ENCODE peak calls at places on chromosomes 16 and 17, in five cellular contexts. G is ELR; C is activated naive CD8-positive, alpha-beta T cell treated with anti-CD3 and anti-CD28 coated beads, Interleukin-2, amount 50 U/mL, for 24 hours; S is T-helper 2 cell; K is activated gamma-delta T cell treated with Interleukin-2 at 50 U/mL for 16 hours. L is an unnamed sample.

GRCh38 chr17:74006366-74006765 is 197.1 kb upstream of the RPL38 start:
- DNase-seq in G (no peak), C (no peak), S (no peak), K (no peak), L (no peak)

GRCh38 chr17:63998050-63998720 is at the start of gene PRR29:
- DNase-seq in G (peak; percentile 74), C (peak; percentile 75), S (peak; percentile 81), K (peak; percentile 70), L (peak; percentile 32)

GRCh38 chr16:11585460-11586374 is 1.0 kb downstream of the LITAF start:
- DNase-seq in G (peak; percentile 27), C (no peak), S (peak; percentile 39), K (peak; percentile 27), L (no peak)

GRCh38 chr17:80212109-80212508 is 8.0 kb downstream of the SGSH start:
- DNase-seq in G (no peak), C (no peak), S (no peak), K (no peak), L (no peak)

GRCh38 chr16:29876578-29877249 is 13.7 kb upstream of the CDIPT start:
- DNase-seq in G (no peak), C (peak; percentile 54), S (peak; percentile 15), K (peak; percentile 30), L (no peak)

GRCh38 chr16:82031116-82032084 is 3.7 kb upstream of the HSD17B2 start:
- DNase-seq in G (peak; percentile 71), C (no peak), S (no peak), K (no peak), L (peak; percentile 82)

GRCh38 chr16:51085271-51085670 is 65.8 kb downstream of the SALL1 start:
- DNase-seq in G (no peak), C (no peak), S (no peak), K (no peak), L (no peak)

GRCh38 chr16:735982-736453 is 4.8 kb downstream of the CIAO3 start:
- DNase-seq in G (no peak), C (no peak), S (peak; percentile 69), K (no peak), L (no peak)

GRCh38 chr16:53041196-53041977 is 11.3 kb downstream of the CHD9NB start:
- DNase-seq in G (no peak), C (no peak), S (no peak), K (no peak), L (no peak)

GRCh38 chr17:17554266-17554665 is 37.2 kb downstream of the PEMT start:
- DNase-seq in G (no peak), C (no peak), S (no peak), K (no peak), L (no peak)

GRCh38 chr17:79778504-79779087 is 648 bp downstream of the CBX2 start:
- DNase-seq in G (no peak), C (peak; percentile 41), S (no peak), K (no peak), L (no peak)

GRCh38 chr16:66741131-66741900 is 10.1 kb downstream of the DYNC1LI2 start:
- DNase-seq in G (peak; percentile 87), C (no peak), S (no peak), K (no peak), L (peak; percentile 87)

GRCh38 chr16:84486126-84486525 is 18.3 kb downstream of the MEAK7 start:
- DNase-seq in G (no peak), C (no peak), S (no peak), K (no peak), L (no peak)

GRCh38 chr16:87025681-87026080 is 291.5 kb downstream of the C16orf95 start:
- DNase-seq in G (no peak), C (no peak), S (no peak), K (no peak), L (no peak)

GRCh38 chr16:84689126-84689525 is 10.7 kb upstream of the USP10 start:
- DNase-seq in G (peak; percentile 98), C (no peak), S (no peak), K (no peak), L (peak; percentile 68)

GRCh38 chr16:66932076-66932475 is 2.1 kb downstream of the CIAO2B start:
- DNase-seq in G (no peak), C (no peak), S (no peak), K (no peak), L (no peak)

GRCh38 chr16:88068476-88069396 is 117.5 kb downstream of the BANP start:
- DNase-seq in G (no peak), C (no peak), S (no peak), K (no peak), L (no peak)

GRCh38 chr17:78355701-78356100 is 4.2 kb downstream of the SOCS3 start:
- DNase-seq in G (no peak), C (no peak), S (no peak), K (no peak), L (no peak)

GRCh38 chr16:74944466-74944865 is 40.5 kb downstream of the WDR59 start:
- DNase-seq in G (no peak), C (no peak), S (no peak), K (no peak), L (no peak)

GRCh38 chr17:64728041-64728695 is 66.1 kb upstream of the SMURF2 start:
- DNase-seq in G (peak; percentile 56), C (no peak), S (no peak), K (no peak), L (no peak)

GRCh38 chr17:78241277-78242023 is 10.0 kb downstream of the TMEM235 start:
- DNase-seq in G (peak; percentile 69), C (no peak), S (peak; percentile 45), K (no peak), L (peak; percentile 65)

GRCh38 chr16:66020642-66021041 is 345.8 kb upstream of the CDH5 start:
- DNase-seq in G (peak; percentile 49), C (no peak), S (no peak), K (no peak), L (peak; percentile 36)

GRCh38 chr16:28205974-28206373 is 5.8 kb downstream of the XPO6 start:
- DNase-seq in G (no peak), C (no peak), S (no peak), K (no peak), L (no peak)

L was measured in HT1080.